ENCODE peak calls at places on chromosomes 11 and 22, in seven cellular contexts. One of them, this sample, is unnamed.

GRCh38 chr22:49103314-49104052 is 724.2 kb downstream of the BRD1 start:
- DNase-seq in NCI-H1092: no peak
- DNase-seq in neural crest cell: no peak
- DNase-seq in DMS153: peak; percentile 91
- DNase-seq in T-helper 2 cell: no peak
- DNase-seq in NCI-H774: peak; percentile 57
- DNase-seq in amniotic epithelial cell: no peak
- DNase-seq in this sample: no peak

GRCh38 chr11:3203221-3204043 is 15.2 kb downstream of the MRGPRG start:
- DNase-seq in NCI-H1092: peak; percentile 16
- DNase-seq in neural crest cell: no peak
- DNase-seq in DMS153: peak; percentile 45
- DNase-seq in T-helper 2 cell: no peak
- DNase-seq in NCI-H774: no peak
- DNase-seq in amniotic epithelial cell: peak; percentile 6
- DNase-seq in this sample: no peak

GRCh38 chr22:27554106-27554814 is 247.3 kb downstream of the MN1 start:
- DNase-seq in NCI-H1092: no peak
- DNase-seq in neural crest cell: no peak
- DNase-seq in DMS153: peak; percentile 10
- DNase-seq in T-helper 2 cell: no peak
- DNase-seq in NCI-H774: no peak
- DNase-seq in amniotic epithelial cell: peak; percentile 76
- DNase-seq in this sample: no peak

GRCh38 chr22:29338398-29338797 is 22.9 kb upstream of the RASL10A start:
- DNase-seq in NCI-H1092: no peak
- DNase-seq in neural crest cell: no peak
- DNase-seq in DMS153: no peak
- DNase-seq in T-helper 2 cell: no peak
- DNase-seq in NCI-H774: no peak
- DNase-seq in amniotic epithelial cell: no peak
- DNase-seq in this sample: no peak

GRCh38 chr11:100152751-100153150 is 534.3 kb upstream of the ARHGAP42 start:
- DNase-seq in NCI-H1092: no peak
- DNase-seq in neural crest cell: no peak
- DNase-seq in DMS153: no peak
- DNase-seq in T-helper 2 cell: no peak
- DNase-seq in NCI-H774: no peak
- DNase-seq in amniotic epithelial cell: peak; percentile 53
- DNase-seq in this sample: no peak

GRCh38 chr11:68298659-68299516 is 13.5 kb upstream of the LRP5 start:
- DNase-seq in NCI-H1092: no peak
- DNase-seq in neural crest cell: no peak
- DNase-seq in DMS153: no peak
- DNase-seq in T-helper 2 cell: no peak
- DNase-seq in NCI-H774: no peak
- DNase-seq in amniotic epithelial cell: no peak
- DNase-seq in this sample: no peak

GRCh38 chr11:46669606-46670243 is 30.7 kb downstream of the ARHGAP1 start:
- DNase-seq in NCI-H1092: no peak
- DNase-seq in neural crest cell: no peak
- DNase-seq in DMS153: no peak
- DNase-seq in T-helper 2 cell: peak; percentile 26
- DNase-seq in NCI-H774: no peak
- DNase-seq in amniotic epithelial cell: peak; percentile 71
- DNase-seq in this sample: no peak

GRCh38 chr22:46737105-46737975 is 712 bp downstream of the CERK start:
- DNase-seq in NCI-H1092: no peak
- DNase-seq in neural crest cell: peak; percentile 25
- DNase-seq in DMS153: no peak
- DNase-seq in T-helper 2 cell: peak; percentile 63
- DNase-seq in NCI-H774: no peak
- DNase-seq in amniotic epithelial cell: peak; percentile 23
- DNase-seq in this sample: peak; percentile 36

GRCh38 chr11:3996651-3997050 is 97.9 kb upstream of the RRM1 start:
- DNase-seq in NCI-H1092: no peak
- DNase-seq in neural crest cell: no peak
- DNase-seq in DMS153: no peak
- DNase-seq in T-helper 2 cell: no peak
- DNase-seq in NCI-H774: no peak
- DNase-seq in amniotic epithelial cell: no peak
- DNase-seq in this sample: no peak

GRCh38 chr11:44793350-44794090 is 66.8 kb downstream of the TSPAN18 start:
- DNase-seq in NCI-H1092: no peak
- DNase-seq in neural crest cell: peak; percentile 29
- DNase-seq in DMS153: no peak
- DNase-seq in T-helper 2 cell: no peak
- DNase-seq in NCI-H774: no peak
- DNase-seq in amniotic epithelial cell: peak; percentile 73
- DNase-seq in this sample: no peak

GRCh38 chr11:96074551-96075309 is 150.8 kb upstream of the MTMR2 start:
- DNase-seq in NCI-H1092: no peak
- DNase-seq in neural crest cell: no peak
- DNase-seq in DMS153: no peak
- DNase-seq in T-helper 2 cell: no peak
- DNase-seq in NCI-H774: no peak
- DNase-seq in amniotic epithelial cell: no peak
- DNase-seq in this sample: no peak

GRCh38 chr22:27489265-27489675 is 312.3 kb downstream of the MN1 start:
- DNase-seq in NCI-H1092: no peak
- DNase-seq in neural crest cell: no peak
- DNase-seq in DMS153: no peak
- DNase-seq in T-helper 2 cell: no peak
- DNase-seq in NCI-H774: no peak
- DNase-seq in amniotic epithelial cell: peak; percentile 73
- DNase-seq in this sample: no peak

GRCh38 chr11:131652231-131652630 is 281.8 kb downstream of the NTM start:
- DNase-seq in NCI-H1092: no peak
- DNase-seq in neural crest cell: no peak
- DNase-seq in DMS153: no peak
- DNase-seq in T-helper 2 cell: no peak
- DNase-seq in NCI-H774: no peak
- DNase-seq in amniotic epithelial cell: no peak
- DNase-seq in this sample: no peak

GRCh38 chr11:65121447-65121864 is 478 bp downstream of the FAU start:
- DNase-seq in NCI-H1092: no peak
- DNase-seq in neural crest cell: no peak
- DNase-seq in DMS153: no peak
- DNase-seq in T-helper 2 cell: peak; percentile 55
- DNase-seq in NCI-H774: no peak
- DNase-seq in amniotic epithelial cell: no peak
- DNase-seq in this sample: no peak

GRCh38 chr11:97463891-97464290 is 1074.1 kb downstream of the JRKL start:
- DNase-seq in NCI-H1092: no peak
- DNase-seq in neural crest cell: no peak
- DNase-seq in DMS153: no peak
- DNase-seq in T-helper 2 cell: no peak
- DNase-seq in NCI-H774: no peak
- DNase-seq in amniotic epithelial cell: no peak
- DNase-seq in this sample: no peak

GRCh38 chr11:120183701-120184141 is 27.1 kb upstream of the OAF start:
- DNase-seq in NCI-H1092: no peak
- DNase-seq in neural crest cell: no peak
- DNase-seq in DMS153: no peak
- DNase-seq in T-helper 2 cell: no peak
- DNase-seq in NCI-H774: no peak
- DNase-seq in amniotic epithelial cell: no peak
- DNase-seq in this sample: no peak

GRCh38 chr22:25623310-25623734 is 58.8 kb downstream of the GRK3 start:
- DNase-seq in NCI-H1092: no peak
- DNase-seq in neural crest cell: no peak
- DNase-seq in DMS153: no peak
- DNase-seq in T-helper 2 cell: peak; percentile 92
- DNase-seq in NCI-H774: no peak
- DNase-seq in amniotic epithelial cell: peak; percentile 10
- DNase-seq in this sample: no peak

GRCh38 chr11:128522943-128523518 is 64.3 kb downstream of the ETS1 start:
- DNase-seq in NCI-H1092: no peak
- DNase-seq in neural crest cell: no peak
- DNase-seq in DMS153: no peak
- DNase-seq in T-helper 2 cell: peak; percentile 79
- DNase-seq in NCI-H774: no peak
- DNase-seq in amniotic epithelial cell: no peak
- DNase-seq in this sample: no peak

GRCh38 chr11:116692318-116693106 is 80.3 kb downstream of the BUD13 start:
- DNase-seq in NCI-H1092: no peak
- DNase-seq in neural crest cell: no peak
- DNase-seq in DMS153: no peak
- DNase-seq in T-helper 2 cell: no peak
- DNase-seq in NCI-H774: no peak
- DNase-seq in amniotic epithelial cell: no peak
- DNase-seq in this sample: no peak

GRCh38 chr22:35761037-35761436 is 43.4 kb downstream of the APOL5 start:
- DNase-seq in NCI-H1092: no peak
- DNase-seq in neural crest cell: no peak
- DNase-seq in DMS153: no peak
- DNase-seq in T-helper 2 cell: no peak
- DNase-seq in NCI-H774: no peak
- DNase-seq in amniotic epithelial cell: peak; percentile 27
- DNase-seq in this sample: no peak

GRCh38 chr11:36155301-36155700 is 133.9 kb downstream of the COMMD9 start:
- DNase-seq in NCI-H1092: no peak
- DNase-seq in neural crest cell: no peak
- DNase-seq in DMS153: no peak
- DNase-seq in T-helper 2 cell: no peak
- DNase-seq in NCI-H774: no peak
- DNase-seq in amniotic epithelial cell: no peak
- DNase-seq in this sample: no peak

GRCh38 chr22:24417901-24418641 is 9.3 kb upstream of the ADORA2A start:
- DNase-seq in NCI-H1092: no peak
- DNase-seq in neural crest cell: no peak
- DNase-seq in DMS153: no peak
- DNase-seq in T-helper 2 cell: no peak
- DNase-seq in NCI-H774: no peak
- DNase-seq in amniotic epithelial cell: peak; percentile 75
- DNase-seq in this sample: no peak

GRCh38 chr11:12399355-12399754 is 22.0 kb downstream of the PARVA start:
- DNase-seq in NCI-H1092: no peak
- DNase-seq in neural crest cell: no peak
- DNase-seq in DMS153: no peak
- DNase-seq in T-helper 2 cell: no peak
- DNase-seq in NCI-H774: no peak
- DNase-seq in amniotic epithelial cell: peak; percentile 80
- DNase-seq in this sample: no peak

GRCh38 chr22:22928666-22929380 is 41.2 kb downstream of the IGLL5 start:
- DNase-seq in NCI-H1092: no peak
- DNase-seq in neural crest cell: no peak
- DNase-seq in DMS153: no peak
- DNase-seq in T-helper 2 cell: peak; percentile 73
- DNase-seq in NCI-H774: no peak
- DNase-seq in amniotic epithelial cell: peak; percentile 15
- DNase-seq in this sample: peak; percentile 71

GRCh38 chr11:128342511-128343133 is 244.7 kb downstream of the ETS1 start:
- DNase-seq in NCI-H1092: peak; percentile 77
- DNase-seq in neural crest cell: no peak
- DNase-seq in DMS153: peak; percentile 100
- DNase-seq in T-helper 2 cell: peak; percentile 91
- DNase-seq in NCI-H774: peak; percentile 98
- DNase-seq in amniotic epithelial cell: peak; percentile 39
- DNase-seq in this sample: no peak

GRCh38 chr11:77082838-77083552 is 16.2 kb downstream of the CAPN5 start:
- DNase-seq in NCI-H1092: no peak
- DNase-seq in neural crest cell: no peak
- DNase-seq in DMS153: no peak
- DNase-seq in T-helper 2 cell: peak; percentile 75
- DNase-seq in NCI-H774: no peak
- DNase-seq in amniotic epithelial cell: peak; percentile 25
- DNase-seq in this sample: peak; percentile 40

GRCh38 chr11:34343686-34344085 is 14.1 kb downstream of the ABTB2 start:
- DNase-seq in NCI-H1092: no peak
- DNase-seq in neural crest cell: no peak
- DNase-seq in DMS153: no peak
- DNase-seq in T-helper 2 cell: no peak
- DNase-seq in NCI-H774: no peak
- DNase-seq in amniotic epithelial cell: no peak
- DNase-seq in this sample: no peak

GRCh38 chr11:18137186-18137800 is 4.9 kb downstream of the MRGPRX3 start:
- DNase-seq in NCI-H1092: no peak
- DNase-seq in neural crest cell: no peak
- DNase-seq in DMS153: no peak
- DNase-seq in T-helper 2 cell: no peak
- DNase-seq in NCI-H774: no peak
- DNase-seq in amniotic epithelial cell: no peak
- DNase-seq in this sample: no peak

GRCh38 chr22:21755855-21756284 is 20.3 kb upstream of the YPEL1 start:
- DNase-seq in NCI-H1092: no peak
- DNase-seq in neural crest cell: no peak
- DNase-seq in DMS153: no peak
- DNase-seq in T-helper 2 cell: no peak
- DNase-seq in NCI-H774: no peak
- DNase-seq in amniotic epithelial cell: peak; percentile 82
- DNase-seq in this sample: no peak

This sample was measured in natural killer cell.